ENCODE peak calls at places on chromosomes 11 and 22, in five cellular contexts. E is K562, D is SK-N-SH, K is GM12878, W is HepG2. L is an unnamed sample.

GRCh38 chr11:44623321-44623715 is 57.9 kb downstream of the CD82 start:
- DNase-seq in E (no peak), D (no peak), K (no peak), W (no peak), L (no peak)

GRCh38 chr11:66100272-66101037 is 30.4 kb downstream of the PACS1 start:
- DNase-seq in E (no peak), D (peak), K (no peak), W (no peak), L (no peak)

GRCh38 chr22:49691256-49691655 is 136.4 kb downstream of the BRD1 start:
- DNase-seq in E (no peak), D (no peak), K (no peak), W (no peak), L (no peak)

GRCh38 chr11:122344281-122344680 is 228.3 kb upstream of the BLID start:
- DNase-seq in E (no peak), D (peak), K (no peak), W (no peak), L (no peak)

GRCh38 chr11:44126304-44126703 is 30.8 kb downstream of the EXT2 start:
- DNase-seq in E (no peak), D (no peak), K (no peak), W (peak), L (no peak)

GRCh38 chr11:85844439-85845051 is 10.6 kb upstream of the CCDC83 start:
- DNase-seq in E (no peak), D (no peak), K (no peak), W (no peak), L (no peak)

GRCh38 chr22:43151251-43152000 is at the start of gene TSPO:
- DNase-seq in E (peak), D (peak), K (no peak), W (no peak), L (peak)

GRCh38 chr11:65766535-65766934 is 14.2 kb downstream of the AP5B1 start:
- DNase-seq in E (no peak), D (no peak), K (no peak), W (no peak), L (no peak)

GRCh38 chr11:45928535-45929215 is 6.2 kb downstream of the LARGE2 start:
- DNase-seq in E (no peak), D (no peak), K (no peak), W (no peak), L (no peak)

GRCh38 chr11:13303668-13304649 is 26.4 kb downstream of the BMAL1 start:
- DNase-seq in E (no peak), D (no peak), K (no peak), W (no peak), L (no peak)

GRCh38 chr22:19868773-19869471 is 14.2 kb upstream of the GNB1L start:
- DNase-seq in E (no peak), D (no peak), K (no peak), W (no peak), L (no peak)

GRCh38 chr22:39916496-39916895 is 15.6 kb downstream of the GRAP2 start:
- DNase-seq in E (no peak), D (no peak), K (no peak), W (no peak), L (no peak)

GRCh38 chr22:39923689-39924088 is 22.8 kb downstream of the GRAP2 start:
- DNase-seq in E (no peak), D (no peak), K (no peak), W (no peak), L (no peak)

GRCh38 chr22:39917091-39917703 is 16.3 kb downstream of the GRAP2 start:
- DNase-seq in E (no peak), D (no peak), K (no peak), W (no peak), L (no peak)

GRCh38 chr22:39917776-39918493 is 17.1 kb downstream of the GRAP2 start:
- DNase-seq in E (no peak), D (peak), K (no peak), W (no peak), L (no peak)

GRCh38 chr22:39920134-39920743 is 19.4 kb downstream of the GRAP2 start:
- DNase-seq in E (peak), D (no peak), K (no peak), W (no peak), L (no peak)
- TF ChIP-seq FOXM1 in E (no peak), D (no peak), K (no peak), W (no peak), L (no peak)

DNA sequence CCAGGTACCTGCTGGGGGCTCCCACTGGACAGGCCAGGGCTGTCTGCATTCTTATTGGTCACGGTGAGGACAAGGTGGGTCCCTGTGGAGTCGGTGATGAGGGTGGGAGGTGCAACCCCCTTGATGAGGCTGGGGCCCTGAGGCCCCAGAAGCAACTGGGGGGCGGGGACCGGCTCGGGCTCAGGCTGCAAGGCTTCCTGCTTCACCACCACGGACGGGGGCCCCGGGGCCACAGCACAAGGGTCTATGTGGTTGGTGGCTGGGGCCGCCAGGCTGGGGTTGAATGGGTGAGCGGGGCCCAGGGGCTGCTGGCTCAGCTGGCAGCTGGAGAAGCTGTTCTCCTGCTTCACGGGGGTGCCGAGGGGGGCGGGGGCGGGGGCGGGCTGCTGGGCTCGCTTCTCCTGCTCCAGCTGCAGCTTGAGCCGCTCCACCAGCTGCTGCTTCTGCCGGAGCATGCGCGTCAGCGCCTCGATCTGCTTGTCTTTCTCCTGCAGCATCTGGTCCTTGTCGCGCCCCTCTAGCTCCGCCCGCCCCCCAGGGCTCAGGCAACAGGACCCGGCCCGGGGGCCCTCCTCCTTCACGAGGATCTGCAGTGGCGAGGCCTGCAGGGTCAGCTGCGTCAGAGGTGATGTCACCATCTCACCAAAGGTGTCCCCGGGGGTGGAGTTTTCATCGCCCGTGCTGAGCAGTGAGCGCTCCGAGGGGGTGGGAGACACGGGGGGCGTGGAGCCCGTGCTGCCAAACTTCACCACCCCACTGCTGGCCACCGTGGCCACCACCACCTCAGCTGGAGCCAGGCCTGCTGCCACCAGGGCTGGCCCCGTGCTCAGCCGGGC is 48.2 kb downstream of the SGSM3 start:
- DNase-seq in E (no peak), D (no peak), K (no peak), W (no peak), L (no peak)
- TF ChIP-seq FOXM1 in E (no peak), D (no peak), K (no peak), W (no peak), L (no peak)

GRCh38 chr11:112977620-112978212 is 16.5 kb downstream of the NCAM1 start:
- DNase-seq in E (no peak), D (no peak), K (no peak), W (no peak), L (no peak)
- TF ChIP-seq FOXM1 in E (no peak), D (no peak), K (no peak), W (no peak), L (no peak)

GRCh38 chr11:67117176-67117575 is 1.9 kb upstream of the KDM2A start:
- DNase-seq in E (no peak), D (no peak), K (no peak), W (no peak), L (no peak)

GRCh38 chr11:67118801-67119576 is at the start of gene KDM2A:
- DNase-seq in E (peak), D (peak), K (peak), W (peak), L (peak)

GRCh38 chr11:67119577-67120391 is 721 bp downstream of the KDM2A start:
- DNase-seq in E (peak), D (peak), K (no peak), W (no peak), L (peak)

GRCh38 chr11:67117667-67118058 is 1.4 kb upstream of the KDM2A start:
- DNase-seq in E (no peak), D (no peak), K (no peak), W (no peak), L (no peak)

GRCh38 chr11:67118059-67118766 is 850 bp upstream of the KDM2A start:
- DNase-seq in E (no peak), D (peak), K (no peak), W (no peak), L (peak)
- TF ChIP-seq FOXM1 in E (no peak), D (no peak), K (no peak), W (no peak), L (no peak)

DNA sequence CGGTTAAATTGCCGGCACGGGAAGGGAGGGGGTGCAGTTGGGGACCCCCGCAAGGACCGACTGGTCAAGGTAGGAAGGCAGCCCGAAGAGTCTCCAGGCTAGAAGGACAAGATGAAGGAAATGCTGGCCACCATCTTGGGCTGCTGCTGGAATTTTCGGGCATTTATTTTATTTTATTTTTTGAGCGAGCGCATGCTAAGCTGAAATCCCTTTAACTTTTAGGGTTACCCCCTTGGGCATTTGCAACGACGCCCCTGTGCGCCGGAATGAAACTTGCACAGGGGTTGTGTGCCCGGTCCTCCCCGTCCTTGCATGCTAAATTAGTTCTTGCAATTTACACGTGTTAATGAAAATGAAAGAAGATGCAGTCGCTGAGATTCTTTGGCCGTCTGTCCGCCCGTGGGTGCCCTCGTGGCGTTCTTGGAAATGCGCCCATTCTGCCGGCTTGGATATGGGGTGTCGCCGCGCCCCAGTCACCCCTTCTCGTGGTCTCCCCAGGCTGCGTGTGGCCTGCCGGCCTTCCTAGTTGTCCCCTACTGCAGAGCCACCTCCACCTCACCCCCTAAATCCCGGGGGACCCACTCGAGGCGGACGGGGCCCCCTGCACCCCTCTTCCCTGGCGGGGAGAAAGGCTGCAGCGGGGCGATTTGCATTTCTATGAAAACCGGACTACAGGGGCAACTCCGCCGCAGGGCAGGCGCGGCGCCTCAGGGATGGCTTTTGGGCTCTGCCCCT is 529 bp upstream of the CCND1 start:
- DNase-seq in E (no peak), D (no peak), K (no peak), W (no peak), L (no peak)
- TF ChIP-seq FOXM1 in E (no peak), D (no peak), K (no peak), W (no peak), L (no peak)

GRCh38 chr11:2443881-2444300 is 423 bp downstream of the TRPM5 start:
- DNase-seq in E (no peak), D (no peak), K (no peak), W (no peak), L (no peak)
- TF ChIP-seq FOXM1 in E (no peak), D (no peak), K (no peak), W (no peak), L (no peak)

GRCh38 chr11:62398011-62398994 is 20.5 kb upstream of the SCGB1A1 start:
- DNase-seq in E (peak), D (peak), K (no peak), W (peak), L (peak)
- TF ChIP-seq FOXM1 in E (no peak), D (peak), K (no peak), W (no peak), L (no peak)

DNA sequence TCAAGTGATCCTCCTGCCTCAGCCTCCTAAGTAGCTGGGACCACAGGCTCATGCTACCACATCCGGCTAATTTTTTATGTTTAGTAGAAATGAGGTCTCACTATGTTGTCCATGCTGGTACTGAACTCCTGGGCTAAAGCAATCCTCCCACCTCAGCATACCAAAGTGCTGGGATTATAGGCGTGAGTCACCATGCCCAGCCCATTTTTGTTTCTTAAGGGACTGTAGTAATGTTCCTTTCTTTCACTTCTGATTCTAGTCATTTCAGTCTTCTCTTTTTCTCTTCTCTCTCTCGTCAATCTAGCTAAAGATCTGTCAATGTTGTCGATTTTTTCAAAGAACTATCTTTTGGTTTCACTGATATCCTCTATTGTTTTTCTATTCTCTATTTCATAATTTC is 111.0 kb upstream of the APOA1 start:
- DNase-seq in E (no peak), D (no peak), K (no peak), W (no peak), L (no peak)
- TF ChIP-seq FOXM1 in E (no peak), D (no peak), K (no peak), W (no peak), L (no peak)

DNA sequence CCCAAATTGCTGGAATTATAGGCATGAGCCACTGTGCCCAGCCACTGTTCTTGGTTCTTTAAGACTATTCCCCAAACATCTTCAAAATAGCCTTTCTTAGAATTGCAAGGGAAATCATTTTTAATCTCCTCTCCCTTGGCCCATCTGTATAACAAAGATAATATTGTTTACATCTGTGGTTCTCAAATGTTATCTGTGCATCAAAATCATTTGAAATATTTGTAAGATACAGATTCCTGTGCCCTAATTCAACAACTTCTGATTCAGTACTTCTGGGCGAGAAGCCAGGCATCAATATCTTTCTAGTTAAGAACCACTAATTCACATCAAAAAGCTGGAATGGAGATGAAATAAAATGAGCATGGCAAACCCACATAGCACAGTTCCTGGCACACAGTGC is 83.0 kb downstream of the TMPRSS5 start:
- DNase-seq in E (no peak), D (no peak), K (no peak), W (no peak), L (no peak)
- TF ChIP-seq FOXM1 in E (no peak), D (no peak), K (no peak), W (no peak), L (no peak)

GRCh38 chr11:34204396-34205279 is 99.2 kb downstream of the NAT10 start:
- DNase-seq in E (no peak), D (no peak), K (no peak), W (peak), L (no peak)
- TF ChIP-seq FOXM1 in E (no peak), D (no peak), K (no peak), W (no peak), L (no peak)

L was measured in HEK293T.